ENCODE peak calls at places on chromosome 9, in six cellular contexts. U, T, Y, E, A and R are unnamed samples.

GRCh38 chr9:115456515-115456914 is 338.6 kb upstream of the TNC start:
- DNase-seq in E (no peak), Y (no peak), T (no peak), A (no peak), U (no peak), R (no peak)

GRCh38 chr9:134356496-134357470 is 30.5 kb downstream of the RXRA start:
- DNase-seq in T (no peak), A (no peak), Y (no peak), E (no peak), U (no peak), R (no peak)

GRCh38 chr9:135533674-135534073 is 12.3 kb upstream of the OBP2A start:
- DNase-seq in E (no peak), A (no peak), T (no peak), Y (no peak), U (no peak), R (no peak)

GRCh38 chr9:109721021-109721420 is 59.0 kb upstream of the PALM2AKAP2 start:
- DNase-seq in E (no peak), Y (no peak), U (no peak), T (no peak), A (no peak), R (no peak)

GRCh38 chr9:71990466-71990865 is 69.9 kb downstream of the C9orf57 start:
- DNase-seq in T (no peak), E (no peak), Y (no peak), U (no peak), A (no peak), R (no peak)

GRCh38 chr9:119283118-119283794 is 86.0 kb downstream of the BRINP1 start:
- DNase-seq in A (no peak), Y (peak), T (no peak), U (no peak), E (no peak), R (peak)

GRCh38 chr9:131402738-131403492 is 9.0 kb downstream of the PRRC2B start:
- DNase-seq in Y (peak), A (peak), T (no peak), E (no peak), U (no peak), R (peak)

GRCh38 chr9:134568756-134569155 is 72.8 kb upstream of the COL5A1 start:
- DNase-seq in E (no peak), T (no peak), Y (no peak), A (no peak), U (no peak), R (no peak)

GRCh38 chr9:35682083-35682482 is 7.6 kb downstream of the TPM2 start:
- DNase-seq in T (no peak), E (no peak), A (no peak), Y (no peak), U (no peak), R (no peak)

GRCh38 chr9:135077497-135078200 is 9.8 kb upstream of the OLFM1 start:
- DNase-seq in A (no peak), Y (no peak), U (no peak), T (no peak), E (no peak), R (no peak)

GRCh38 chr9:124260769-124261603 is 3.2 kb downstream of the NEK6 start:
- DNase-seq in T (no peak), A (no peak), E (no peak), Y (peak), U (no peak), R (no peak)

GRCh38 chr9:90854637-90855036 is 53.0 kb downstream of the SYK start:
- DNase-seq in E (no peak), Y (no peak), A (no peak), T (no peak), U (no peak), R (no peak)

GRCh38 chr9:99137225-99137624 is 32.3 kb downstream of the TGFBR1 start:
- DNase-seq in Y (no peak), E (no peak), A (no peak), T (no peak), U (no peak), R (no peak)

GRCh38 chr9:26326473-26327044 is 566.0 kb downstream of the CAAP1 start:
- DNase-seq in Y (peak), E (no peak), T (no peak), U (no peak), A (peak), R (peak)

GRCh38 chr9:137222190-137223077 is at the start of gene RNF208:
- DNase-seq in A (no peak), E (no peak), Y (no peak), U (no peak), T (no peak), R (no peak)

GRCh38 chr9:124808246-124808956 is 31.5 kb downstream of the OLFML2A start:
- DNase-seq in Y (no peak), U (no peak), T (no peak), E (no peak), A (no peak), R (no peak)

GRCh38 chr9:129023036-129023907 is 4.9 kb downstream of the SH3GLB2 start:
- DNase-seq in A (no peak), Y (no peak), T (no peak), E (no peak), U (no peak), R (no peak)

GRCh38 chr9:24391095-24391494 is 154.6 kb downstream of the IZUMO3 start:
- DNase-seq in E (no peak), T (no peak), Y (no peak), A (no peak), U (no peak), R (no peak)

GRCh38 chr9:134134949-134135342 is 936 bp upstream of the WDR5 start:
- DNase-seq in Y (no peak), U (no peak), E (no peak), A (no peak), T (no peak), R (no peak)

GRCh38 chr9:69121155-69122085 is 52.7 kb upstream of the TJP2 start:
- DNase-seq in E (no peak), Y (peak), A (no peak), T (peak), U (no peak), R (peak)

GRCh38 chr9:109447329-109448076 is 50.6 kb downstream of the PTPN3 start:
- DNase-seq in A (no peak), E (no peak), U (no peak), Y (peak), T (no peak), R (no peak)

GRCh38 chr9:88476491-88477271 is 58.3 kb upstream of the NXNL2 start:
- DNase-seq in U (no peak), A (no peak), T (no peak), E (no peak), Y (no peak), R (no peak)

GRCh38 chr9:128420651-128421473 is at the start of gene CERCAM:
- DNase-seq in A (peak), U (peak), Y (no peak), T (peak), E (no peak), R (no peak)

GRCh38 chr9:131473891-131474290 is 28.8 kb upstream of the POMT1 start:
- DNase-seq in T (no peak), Y (no peak), E (no peak), U (no peak), A (no peak), R (no peak)

GRCh38 chr9:132125944-132126720 is 35.7 kb upstream of the NTNG2 start:
- DNase-seq in T (peak), A (no peak), Y (no peak), U (no peak), E (no peak), R (no peak)

GRCh38 chr9:134306583-134307222 is 19.6 kb upstream of the RXRA start:
- DNase-seq in E (no peak), Y (no peak), U (no peak), T (no peak), A (no peak), R (no peak)

GRCh38 chr9:27371382-27371781 is 74.4 kb upstream of the EQTN start:
- DNase-seq in T (no peak), A (no peak), Y (no peak), U (no peak), E (no peak), R (no peak)

GRCh38 chr9:91241909-91242308 is 119.8 kb downstream of the AUH start:
- DNase-seq in U (no peak), E (no peak), Y (no peak), T (no peak), A (no peak), R (no peak)

GRCh38 chr9:137672907-137673791 is 54.3 kb downstream of the EHMT1 start:
- DNase-seq in T (peak), E (no peak), A (peak), Y (peak), U (peak), R (peak)

GRCh38 chr9:132168347-132168746 is 6.5 kb downstream of the NTNG2 start:
- DNase-seq in T (no peak), U (no peak), Y (no peak), E (no peak), A (no peak), R (no peak)

GRCh38 chr9:125375820-125376219 is 114.2 kb downstream of the GAPVD1 start:
- DNase-seq in E (no peak), U (no peak), A (no peak), Y (no peak), T (no peak), R (no peak)

GRCh38 chr9:72356019-72356653 is 8.9 kb downstream of the ZFAND5 start:
- DNase-seq in A (no peak), E (no peak), U (no peak), T (no peak), Y (no peak), R (no peak)

GRCh38 chr9:112764344-112764743 is 13.8 kb downstream of the SNX30 start:
- DNase-seq in Y (no peak), T (no peak), A (no peak), E (no peak), U (no peak), R (no peak)

GRCh38 chr9:109520475-109521132 is 22.5 kb upstream of the PTPN3 start:
- DNase-seq in Y (peak), A (peak), U (no peak), E (no peak), T (no peak), R (peak)

GRCh38 chr9:37302277-37302676 is 120.2 kb upstream of the GRHPR start:
- DNase-seq in T (peak), Y (no peak), E (no peak), U (no peak), A (no peak), R (no peak)

GRCh38 chr9:122036408-122036807 is 56.7 kb downstream of the TTLL11 start:
- DNase-seq in Y (no peak), E (no peak), A (no peak), T (no peak), U (no peak), R (no peak)

GRCh38 chr9:119773823-119774222 is 404.6 kb upstream of the BRINP1 start:
- DNase-seq in U (no peak), E (no peak), Y (no peak), T (no peak), A (no peak), R (no peak)

GRCh38 chr9:96317335-96317980 is 15.5 kb upstream of the HSD17B3 start:
- DNase-seq in U (peak), A (peak), T (peak), Y (peak), E (peak), R (peak)

GRCh38 chr9:98970532-98971041 is 26.9 kb downstream of the COL15A1 start:
- DNase-seq in U (no peak), E (no peak), T (no peak), A (no peak), Y (no peak), R (no peak)